ENCODE peak calls at places on chromosomes 6 and 20, in six cellular contexts. E, F, A, P, Q and H are unnamed samples.

GRCh38 chr6:2378891-2379652 is 133.7 kb upstream of the GMDS start:
- DNase-seq in P (no peak), A (no peak), E (no peak), Q (peak; percentile 4), F (no peak), H (no peak)

GRCh38 chr6:125046107-125046925 is 84.1 kb downstream of the RNF217 start:
- DNase-seq in P (no peak), F (no peak), Q (no peak), A (no peak), E (no peak), H (no peak)

GRCh38 chr20:36823126-36823525 is 49.6 kb upstream of the DSN1 start:
- DNase-seq in P (no peak), E (no peak), A (no peak), F (peak; percentile 59), Q (no peak), H (no peak)

GRCh38 chr20:10739575-10739974 is 65.8 kb upstream of the JAG1 start:
- DNase-seq in F (no peak), A (peak; percentile 22), E (no peak), P (no peak), Q (no peak), H (no peak)

GRCh38 chr6:137864812-137865508 is 2.1 kb upstream of the TNFAIP3 start:
- DNase-seq in A (no peak), P (no peak), Q (no peak), E (no peak), F (no peak), H (no peak)

GRCh38 chr6:131765853-131766135 is 42.0 kb upstream of the ENPP1 start:
- DNase-seq in A (no peak), Q (no peak), F (no peak), P (no peak), E (no peak), H (no peak)

GRCh38 chr20:40294175-40294574 is 394.9 kb downstream of the MAFB start:
- DNase-seq in P (no peak), A (no peak), Q (no peak), E (no peak), F (no peak), H (no peak)

GRCh38 chr6:166598441-166599138 is 12.1 kb upstream of the RAMACL start:
- DNase-seq in F (no peak), A (no peak), Q (no peak), E (no peak), P (peak; percentile 66), H (no peak)

GRCh38 chr20:59808729-59809381 is 124.6 kb downstream of the SYCP2 start:
- DNase-seq in E (no peak), Q (no peak), F (no peak), A (no peak), P (no peak), H (no peak)

GRCh38 chr6:47103931-47104330 is 61.8 kb upstream of the ADGRF1 start:
- DNase-seq in E (peak; percentile 7), P (no peak), Q (peak; percentile 18), F (no peak), A (no peak), H (no peak)

GRCh38 chr6:72620866-72621242 is 1.0 kb upstream of the KCNQ5 start:
- DNase-seq in A (no peak), P (peak; percentile 11), Q (peak; percentile 41), E (no peak), F (no peak), H (no peak)

GRCh38 chr6:165849539-165850430 is 186.7 kb upstream of the PDE10A start:
- DNase-seq in E (no peak), Q (no peak), F (no peak), P (peak; percentile 59), A (no peak), H (no peak)

GRCh38 chr20:22460231-22460630 is 124.1 kb downstream of the FOXA2 start:
- DNase-seq in Q (no peak), P (no peak), F (no peak), E (no peak), A (no peak), H (no peak)

GRCh38 chr6:159981591-159982245 is 12.8 kb downstream of the IGF2R start:
- DNase-seq in E (peak; percentile 90), F (no peak), Q (peak; percentile 70), P (no peak), A (no peak), H (peak; percentile 74)

GRCh38 chr20:58514321-58515239 is 619 bp downstream of the APCDD1L start:
- DNase-seq in A (no peak), Q (no peak), E (no peak), P (no peak), F (no peak), H (no peak)

GRCh38 chr6:149254241-149254640 is 63.3 kb upstream of the TAB2 start:
- DNase-seq in P (no peak), E (no peak), F (no peak), Q (no peak), A (no peak), H (no peak)

GRCh38 chr6:143513410-143513809 is 1.9 kb upstream of the FUCA2 start:
- DNase-seq in Q (no peak), A (no peak), E (peak; percentile 61), P (no peak), F (peak; percentile 43), H (peak; percentile 60)

GRCh38 chr6:159433550-159433949 is 259.5 kb downstream of the SOD2 start:
- DNase-seq in Q (no peak), E (no peak), A (no peak), P (no peak), F (no peak), H (no peak)

GRCh38 chr6:26536571-26537159 is 1.5 kb upstream of the HMGN4 start:
- DNase-seq in A (no peak), E (peak; percentile 49), P (no peak), Q (peak; percentile 86), F (peak; percentile 22), H (peak; percentile 59)

GRCh38 chr6:142842423-142843261 is 102.3 kb downstream of the HIVEP2 start:
- DNase-seq in Q (no peak), A (no peak), E (no peak), F (no peak), P (no peak), H (no peak)

GRCh38 chr6:116115781-116116180 is 10.2 kb downstream of the COL10A1 start:
- DNase-seq in Q (no peak), A (no peak), E (peak; percentile 26), F (no peak), P (no peak), H (peak; percentile 18)

GRCh38 chr6:37874726-37875125 is 55.2 kb downstream of the ZFAND3 start:
- DNase-seq in Q (no peak), E (no peak), F (no peak), A (no peak), P (no peak), H (no peak)

GRCh38 chr6:66897576-66897975 is 1190.5 kb upstream of the EYS start:
- DNase-seq in P (no peak), Q (peak; percentile 66), E (peak; percentile 88), A (no peak), F (peak; percentile 23), H (peak; percentile 32)

GRCh38 chr20:380763-381580 is 412 bp downstream of the TRIB3 start:
- DNase-seq in F (peak; percentile 65), P (peak; percentile 60), A (peak; percentile 96), E (peak; percentile 8), Q (peak; percentile 91), H (peak; percentile 77)

GRCh38 chr20:31818376-31818908 is 714 bp upstream of the MYLK2 start:
- DNase-seq in P (no peak), F (no peak), A (no peak), E (no peak), Q (no peak), H (no peak)

GRCh38 chr6:142881771-142882170 is 63.2 kb downstream of the HIVEP2 start:
- DNase-seq in A (no peak), F (no peak), Q (no peak), E (no peak), P (no peak), H (no peak)

GRCh38 chr6:140289186-140289585 is 914.7 kb upstream of the CITED2 start:
- DNase-seq in Q (no peak), P (no peak), F (no peak), A (no peak), E (no peak), H (no peak)

GRCh38 chr20:59016795-59017492 is 2.3 kb upstream of the TUBB1 start:
- DNase-seq in E (no peak), A (no peak), Q (peak; percentile 44), F (no peak), P (no peak), H (no peak)

GRCh38 chr20:45924391-45925261 is 9.9 kb upstream of the PCIF1 start:
- DNase-seq in E (no peak), F (no peak), A (no peak), Q (no peak), P (peak; percentile 56), H (no peak)

GRCh38 chr20:32636821-32637220 is 36.9 kb downstream of the C20orf203 start:
- DNase-seq in A (no peak), F (no peak), Q (no peak), E (no peak), P (no peak), H (no peak)

GRCh38 chr20:32139947-32140346 is 30.4 kb downstream of the TM9SF4 start:
- DNase-seq in P (no peak), F (no peak), E (no peak), Q (no peak), A (no peak), H (no peak)

GRCh38 chr6:53320964-53321363 is 27.8 kb downstream of the ELOVL5 start:
- DNase-seq in P (no peak), Q (no peak), F (no peak), A (no peak), E (peak; percentile 66), H (no peak)

GRCh38 chr20:40265872-40266533 is 423.0 kb downstream of the MAFB start:
- DNase-seq in Q (peak; percentile 18), F (no peak), P (no peak), E (peak; percentile 46), A (peak; percentile 6), H (peak; percentile 32)

GRCh38 chr6:32095338-32096086 is 13.6 kb downstream of the TNXB start:
- DNase-seq in F (no peak), A (no peak), E (no peak), Q (no peak), P (no peak), H (no peak)

GRCh38 chr6:44617416-44617815 is 229.9 kb downstream of the CDC5L start:
- DNase-seq in F (no peak), P (no peak), Q (no peak), A (no peak), E (no peak), H (no peak)

GRCh38 chr6:128358111-128358780 is 162.2 kb downstream of the PTPRK start:
- DNase-seq in F (no peak), P (no peak), E (no peak), A (no peak), Q (no peak), H (no peak)

GRCh38 chr6:5764401-5764955 is 242.2 kb downstream of the NRN1 start:
- DNase-seq in P (peak; percentile 51), E (no peak), A (no peak), Q (no peak), F (no peak), H (no peak)

GRCh38 chr6:104630522-104630921 is 229.2 kb downstream of the HACE1 start:
- DNase-seq in Q (no peak), A (no peak), F (no peak), E (no peak), P (no peak), H (no peak)

GRCh38 chr20:48457261-48458002 is 370.4 kb downstream of the PREX1 start:
- DNase-seq in P (no peak), A (no peak), Q (no peak), E (no peak), F (no peak), H (no peak)

GRCh38 chr6:71238351-71238750 is 50.3 kb upstream of the OGFRL1 start:
- DNase-seq in F (no peak), P (no peak), Q (no peak), A (no peak), E (no peak), H (no peak)